ENCODE peak calls at places on chromosomes 2 and 18, in seven cellular contexts. One of them, this sample, is unnamed.

GRCh38 chr2:128438586-128438985 is 119.9 kb upstream of the HS6ST1 start:
- DNase-seq in astrocyte of the spinal cord: no peak
- DNase-seq in left cardiac atrium: no peak
- DNase-seq in posterior cingulate gyrus: no peak
- DNase-seq in NCI-H1092 treated with DMSO at 0.1 percent for 48 hours: no peak
- DNase-seq in cardiac fibroblast: no peak
- DNase-seq in GF-D8: no peak
- DNase-seq in this sample: peak; percentile 55

GRCh38 chr2:16063251-16063850 is 123.0 kb downstream of the MYCN start:
- DNase-seq in astrocyte of the spinal cord: no peak
- DNase-seq in left cardiac atrium: no peak
- DNase-seq in posterior cingulate gyrus: no peak
- DNase-seq in NCI-H1092 treated with DMSO at 0.1 percent for 48 hours: no peak
- DNase-seq in cardiac fibroblast: no peak
- DNase-seq in GF-D8: no peak
- DNase-seq in this sample: no peak

GRCh38 chr2:235690809-235691450 is 197.1 kb downstream of the AGAP1 start:
- DNase-seq in astrocyte of the spinal cord: no peak
- DNase-seq in left cardiac atrium: no peak
- DNase-seq in posterior cingulate gyrus: peak; percentile 61
- DNase-seq in NCI-H1092 treated with DMSO at 0.1 percent for 48 hours: no peak
- DNase-seq in cardiac fibroblast: no peak
- DNase-seq in GF-D8: no peak
- DNase-seq in this sample: peak; percentile 41

GRCh38 chr2:156165742-156166141 is 166.8 kb downstream of the NR4A2 start:
- DNase-seq in astrocyte of the spinal cord: no peak
- DNase-seq in left cardiac atrium: no peak
- DNase-seq in posterior cingulate gyrus: no peak
- DNase-seq in NCI-H1092 treated with DMSO at 0.1 percent for 48 hours: no peak
- DNase-seq in cardiac fibroblast: no peak
- DNase-seq in GF-D8: no peak
- DNase-seq in this sample: no peak

GRCh38 chr2:195574305-195574704 is 82.7 kb upstream of the SLC39A10 start:
- DNase-seq in astrocyte of the spinal cord: no peak
- DNase-seq in left cardiac atrium: no peak
- DNase-seq in posterior cingulate gyrus: no peak
- DNase-seq in NCI-H1092 treated with DMSO at 0.1 percent for 48 hours: no peak
- DNase-seq in cardiac fibroblast: no peak
- DNase-seq in GF-D8: no peak
- DNase-seq in this sample: no peak

GRCh38 chr18:29496276-29496675 is 1319.3 kb upstream of the CDH2 start:
- DNase-seq in astrocyte of the spinal cord: no peak
- DNase-seq in left cardiac atrium: no peak
- DNase-seq in posterior cingulate gyrus: no peak
- DNase-seq in NCI-H1092 treated with DMSO at 0.1 percent for 48 hours: peak; percentile 33
- DNase-seq in cardiac fibroblast: peak; percentile 42
- DNase-seq in GF-D8: no peak
- DNase-seq in this sample: no peak

GRCh38 chr2:216372761-216373291 is 543 bp upstream of the MARCHF4 start:
- DNase-seq in astrocyte of the spinal cord: peak; percentile 81
- DNase-seq in left cardiac atrium: no peak
- DNase-seq in posterior cingulate gyrus: no peak
- DNase-seq in NCI-H1092 treated with DMSO at 0.1 percent for 48 hours: no peak
- DNase-seq in cardiac fibroblast: peak; percentile 84
- DNase-seq in GF-D8: no peak
- DNase-seq in this sample: no peak

GRCh38 chr2:47108638-47109372 is 46.3 kb downstream of the STPG4 start:
- DNase-seq in astrocyte of the spinal cord: peak; percentile 57
- DNase-seq in left cardiac atrium: no peak
- DNase-seq in posterior cingulate gyrus: no peak
- DNase-seq in NCI-H1092 treated with DMSO at 0.1 percent for 48 hours: no peak
- DNase-seq in cardiac fibroblast: no peak
- DNase-seq in GF-D8: no peak
- DNase-seq in this sample: no peak

GRCh38 chr2:240888890-240889573 is 6.9 kb downstream of the MAB21L4 start:
- DNase-seq in astrocyte of the spinal cord: no peak
- DNase-seq in left cardiac atrium: peak; percentile 16
- DNase-seq in posterior cingulate gyrus: peak; percentile 50
- DNase-seq in NCI-H1092 treated with DMSO at 0.1 percent for 48 hours: no peak
- DNase-seq in cardiac fibroblast: no peak
- DNase-seq in GF-D8: no peak
- DNase-seq in this sample: no peak

GRCh38 chr2:216619411-216620393 is 13.5 kb upstream of the IGFBP2 start:
- DNase-seq in astrocyte of the spinal cord: no peak
- DNase-seq in left cardiac atrium: no peak
- DNase-seq in posterior cingulate gyrus: no peak
- DNase-seq in NCI-H1092 treated with DMSO at 0.1 percent for 48 hours: peak; percentile 74
- DNase-seq in cardiac fibroblast: peak; percentile 61
- DNase-seq in GF-D8: peak; percentile 90
- DNase-seq in this sample: no peak

GRCh38 chr2:138180691-138181386 is 216.6 kb downstream of the HNMT start:
- DNase-seq in astrocyte of the spinal cord: no peak
- DNase-seq in left cardiac atrium: no peak
- DNase-seq in posterior cingulate gyrus: no peak
- DNase-seq in NCI-H1092 treated with DMSO at 0.1 percent for 48 hours: no peak
- DNase-seq in cardiac fibroblast: peak; percentile 22
- DNase-seq in GF-D8: no peak
- DNase-seq in this sample: no peak